ENCODE peak calls at places on chromosomes 1 and 21, in ten cellular contexts. One of them, this sample, is unnamed.

GRCh38 chr1:109201123-109201703 is 12.5 kb upstream of the SARS1 start:
- DNase-seq in right cardiac atrium: no peak
- DNase-seq in pancreas: no peak
- DNase-seq in Panc1: no peak
- DNase-seq in cardiac muscle cell: peak; percentile 57
- DNase-seq in heart right ventricle: no peak
- DNase-seq in CD8-positive, alpha-beta memory T cell: no peak
- DNase-seq in body of pancreas: no peak
- DNase-seq in small intestine: peak; percentile 52
- DNase-seq in GM23248: peak; percentile 98
- DNase-seq in this sample: peak; percentile 55

GRCh38 chr1:77438239-77438913 is 156.6 kb downstream of the AK5 start:
- DNase-seq in CD8-positive, alpha-beta memory T cell: no peak
- DNase-seq in cardiac muscle cell: no peak
- DNase-seq in GM23248: peak; percentile 68
- DNase-seq in small intestine: no peak
- DNase-seq in right cardiac atrium: no peak
- DNase-seq in body of pancreas: no peak
- DNase-seq in Panc1: no peak
- DNase-seq in heart right ventricle: no peak
- DNase-seq in pancreas: no peak
- DNase-seq in this sample: no peak

GRCh38 chr1:181430015-181430657 is 53.2 kb upstream of the CACNA1E start:
- DNase-seq in GM23248: no peak
- DNase-seq in Panc1: no peak
- DNase-seq in right cardiac atrium: no peak
- DNase-seq in small intestine: no peak
- DNase-seq in pancreas: no peak
- DNase-seq in body of pancreas: no peak
- DNase-seq in CD8-positive, alpha-beta memory T cell: no peak
- DNase-seq in heart right ventricle: no peak
- DNase-seq in cardiac muscle cell: no peak
- DNase-seq in this sample: no peak

GRCh38 chr1:108072294-108072693 is 107.3 kb upstream of the VAV3 start:
- DNase-seq in small intestine: no peak
- DNase-seq in right cardiac atrium: no peak
- DNase-seq in Panc1: no peak
- DNase-seq in heart right ventricle: no peak
- DNase-seq in CD8-positive, alpha-beta memory T cell: no peak
- DNase-seq in GM23248: no peak
- DNase-seq in body of pancreas: no peak
- DNase-seq in cardiac muscle cell: no peak
- DNase-seq in pancreas: no peak
- DNase-seq in this sample: no peak

GRCh38 chr1:99557556-99558256 is 88.2 kb upstream of the PALMD start:
- DNase-seq in CD8-positive, alpha-beta memory T cell: no peak
- DNase-seq in small intestine: no peak
- DNase-seq in right cardiac atrium: no peak
- DNase-seq in cardiac muscle cell: no peak
- DNase-seq in GM23248: peak; percentile 94
- DNase-seq in Panc1: no peak
- DNase-seq in heart right ventricle: no peak
- DNase-seq in body of pancreas: no peak
- DNase-seq in pancreas: no peak
- DNase-seq in this sample: no peak

GRCh38 chr1:160608514-160608913 is 29.2 kb upstream of the CD84 start:
- DNase-seq in body of pancreas: no peak
- DNase-seq in Panc1: no peak
- DNase-seq in CD8-positive, alpha-beta memory T cell: no peak
- DNase-seq in small intestine: no peak
- DNase-seq in heart right ventricle: no peak
- DNase-seq in pancreas: no peak
- DNase-seq in right cardiac atrium: no peak
- DNase-seq in cardiac muscle cell: no peak
- DNase-seq in GM23248: no peak
- DNase-seq in this sample: no peak

GRCh38 chr1:51768971-51769601 is 109.4 kb downstream of the NRDC start:
- DNase-seq in Panc1: peak; percentile 39
- DNase-seq in GM23248: peak; percentile 82
- DNase-seq in CD8-positive, alpha-beta memory T cell: peak; percentile 37
- DNase-seq in pancreas: peak; percentile 35
- DNase-seq in heart right ventricle: no peak
- DNase-seq in right cardiac atrium: no peak
- DNase-seq in body of pancreas: peak; percentile 43
- DNase-seq in cardiac muscle cell: peak; percentile 73
- DNase-seq in small intestine: peak; percentile 70
- DNase-seq in this sample: no peak

GRCh38 chr1:109371271-109371739 is 26.4 kb downstream of the SORT1 start:
- DNase-seq in small intestine: no peak
- DNase-seq in GM23248: peak; percentile 93
- DNase-seq in CD8-positive, alpha-beta memory T cell: no peak
- DNase-seq in right cardiac atrium: no peak
- DNase-seq in pancreas: no peak
- DNase-seq in Panc1: no peak
- DNase-seq in body of pancreas: no peak
- DNase-seq in heart right ventricle: peak; percentile 22
- DNase-seq in cardiac muscle cell: no peak
- DNase-seq in this sample: no peak

GRCh38 chr1:171711643-171712042 is 30.2 kb downstream of the VAMP4 start:
- DNase-seq in CD8-positive, alpha-beta memory T cell: no peak
- DNase-seq in GM23248: no peak
- DNase-seq in small intestine: no peak
- DNase-seq in cardiac muscle cell: no peak
- DNase-seq in heart right ventricle: no peak
- DNase-seq in body of pancreas: no peak
- DNase-seq in Panc1: no peak
- DNase-seq in right cardiac atrium: no peak
- DNase-seq in pancreas: no peak
- DNase-seq in this sample: no peak

GRCh38 chr21:43193651-43194302 is 25.0 kb downstream of the CRYAA start:
- DNase-seq in pancreas: peak; percentile 7
- DNase-seq in cardiac muscle cell: no peak
- DNase-seq in CD8-positive, alpha-beta memory T cell: no peak
- DNase-seq in GM23248: peak; percentile 89
- DNase-seq in body of pancreas: peak; percentile 24
- DNase-seq in heart right ventricle: peak; percentile 57
- DNase-seq in right cardiac atrium: peak; percentile 78
- DNase-seq in Panc1: no peak
- DNase-seq in small intestine: no peak
- DNase-seq in this sample: no peak

GRCh38 chr1:214352838-214353237 is 71.9 kb downstream of the SMYD2 start:
- DNase-seq in heart right ventricle: no peak
- DNase-seq in Panc1: no peak
- DNase-seq in cardiac muscle cell: no peak
- DNase-seq in body of pancreas: no peak
- DNase-seq in small intestine: no peak
- DNase-seq in GM23248: peak; percentile 32
- DNase-seq in CD8-positive, alpha-beta memory T cell: no peak
- DNase-seq in pancreas: no peak
- DNase-seq in right cardiac atrium: no peak
- DNase-seq in this sample: no peak

GRCh38 chr1:109208431-109208830 is 5.3 kb upstream of the SARS1 start:
- DNase-seq in Panc1: no peak
- DNase-seq in CD8-positive, alpha-beta memory T cell: no peak
- DNase-seq in right cardiac atrium: no peak
- DNase-seq in cardiac muscle cell: no peak
- DNase-seq in GM23248: no peak
- DNase-seq in pancreas: no peak
- DNase-seq in small intestine: no peak
- DNase-seq in body of pancreas: no peak
- DNase-seq in heart right ventricle: no peak
- DNase-seq in this sample: no peak

GRCh38 chr21:25512095-25513086 is 94.9 kb downstream of the MRPL39 start:
- DNase-seq in pancreas: no peak
- DNase-seq in CD8-positive, alpha-beta memory T cell: no peak
- DNase-seq in Panc1: no peak
- DNase-seq in GM23248: no peak
- DNase-seq in heart right ventricle: no peak
- DNase-seq in body of pancreas: no peak
- DNase-seq in small intestine: no peak
- DNase-seq in right cardiac atrium: no peak
- DNase-seq in cardiac muscle cell: no peak
- DNase-seq in this sample: no peak

GRCh38 chr1:183096889-183097288 is 73.7 kb downstream of the LAMC1 start:
- DNase-seq in cardiac muscle cell: no peak
- DNase-seq in GM23248: peak; percentile 74
- DNase-seq in Panc1: no peak
- DNase-seq in pancreas: no peak
- DNase-seq in heart right ventricle: peak; percentile 41
- DNase-seq in CD8-positive, alpha-beta memory T cell: no peak
- DNase-seq in body of pancreas: peak; percentile 18
- DNase-seq in small intestine: no peak
- DNase-seq in right cardiac atrium: no peak
- DNase-seq in this sample: no peak

GRCh38 chr1:236480758-236481436 is 42.9 kb upstream of the LGALS8 start:
- DNase-seq in body of pancreas: peak; percentile 58
- DNase-seq in right cardiac atrium: no peak
- DNase-seq in Panc1: no peak
- DNase-seq in small intestine: peak; percentile 51
- DNase-seq in pancreas: peak; percentile 28
- DNase-seq in cardiac muscle cell: peak; percentile 17
- DNase-seq in heart right ventricle: no peak
- DNase-seq in CD8-positive, alpha-beta memory T cell: no peak
- DNase-seq in GM23248: no peak
- DNase-seq in this sample: no peak

GRCh38 chr1:226123591-226124471 is 61.3 kb downstream of the H3-3A start:
- DNase-seq in heart right ventricle: no peak
- DNase-seq in cardiac muscle cell: no peak
- DNase-seq in CD8-positive, alpha-beta memory T cell: no peak
- DNase-seq in Panc1: no peak
- DNase-seq in right cardiac atrium: peak; percentile 42
- DNase-seq in pancreas: peak; percentile 57
- DNase-seq in GM23248: peak; percentile 53
- DNase-seq in body of pancreas: peak; percentile 78
- DNase-seq in small intestine: peak; percentile 81
- DNase-seq in this sample: no peak

GRCh38 chr1:30822966-30823581 is 65.5 kb upstream of the LAPTM5 start:
- DNase-seq in CD8-positive, alpha-beta memory T cell: no peak
- DNase-seq in GM23248: peak; percentile 46
- DNase-seq in heart right ventricle: no peak
- DNase-seq in body of pancreas: peak; percentile 41
- DNase-seq in small intestine: no peak
- DNase-seq in pancreas: no peak
- DNase-seq in right cardiac atrium: peak; percentile 71
- DNase-seq in Panc1: no peak
- DNase-seq in cardiac muscle cell: no peak
- DNase-seq in this sample: no peak

GRCh38 chr1:70220517-70221240 is 501 bp upstream of the SRSF11 start:
- DNase-seq in right cardiac atrium: no peak
- DNase-seq in heart right ventricle: no peak
- DNase-seq in small intestine: no peak
- DNase-seq in Panc1: no peak
- DNase-seq in CD8-positive, alpha-beta memory T cell: no peak
- DNase-seq in GM23248: no peak
- DNase-seq in body of pancreas: no peak
- DNase-seq in pancreas: no peak
- DNase-seq in cardiac muscle cell: no peak
- DNase-seq in this sample: no peak

GRCh38 chr1:246155923-246156322 is 351.2 kb downstream of the SMYD3 start:
- DNase-seq in small intestine: peak; percentile 19
- DNase-seq in heart right ventricle: no peak
- DNase-seq in CD8-positive, alpha-beta memory T cell: no peak
- DNase-seq in pancreas: no peak
- DNase-seq in right cardiac atrium: no peak
- DNase-seq in body of pancreas: no peak
- DNase-seq in Panc1: no peak
- DNase-seq in cardiac muscle cell: no peak
- DNase-seq in GM23248: peak; percentile 58
- DNase-seq in this sample: no peak

GRCh38 chr1:204988201-204988600 is 54.8 kb upstream of the CNTN2 start:
- DNase-seq in right cardiac atrium: no peak
- DNase-seq in pancreas: no peak
- DNase-seq in small intestine: no peak
- DNase-seq in CD8-positive, alpha-beta memory T cell: no peak
- DNase-seq in Panc1: no peak
- DNase-seq in cardiac muscle cell: no peak
- DNase-seq in GM23248: no peak
- DNase-seq in body of pancreas: no peak
- DNase-seq in heart right ventricle: no peak
- DNase-seq in this sample: no peak
- H3K4me1 ChIP-seq in right cardiac atrium: no peaks in the 10 kb centered on the region
- H3K4me1 ChIP-seq in pancreas: no peaks in the 10 kb centered on the region
- H3K4me1 ChIP-seq in small intestine: no peaks in the 10 kb centered on the region
- H3K4me1 ChIP-seq in CD8-positive, alpha-beta memory T cell: no peaks in the 10 kb centered on the region
- H3K4me1 ChIP-seq in Panc1: no peaks in the 10 kb centered on the region
- H3K4me1 ChIP-seq in cardiac muscle cell: no peaks in the 10 kb centered on the region
- H3K4me1 ChIP-seq in GM23248: no peaks in the 10 kb centered on the region
- H3K4me1 ChIP-seq in body of pancreas: peaks cover 5% of the 10 kb centered on the region
- H3K4me1 ChIP-seq in heart right ventricle: no peaks in the 10 kb centered on the region
- H3K4me1 ChIP-seq in this sample: peaks cover 17% of the 10 kb centered on the region

GRCh38 chr1:37255868-37256267 is 218.5 kb upstream of the ZC3H12A start:
- DNase-seq in pancreas: no peak
- DNase-seq in right cardiac atrium: no peak
- DNase-seq in CD8-positive, alpha-beta memory T cell: no peak
- DNase-seq in Panc1: no peak
- DNase-seq in cardiac muscle cell: no peak
- DNase-seq in small intestine: no peak
- DNase-seq in heart right ventricle: no peak
- DNase-seq in GM23248: no peak
- DNase-seq in body of pancreas: no peak
- DNase-seq in this sample: no peak
- H3K4me1 ChIP-seq in pancreas: no peaks in the 10 kb centered on the region
- H3K4me1 ChIP-seq in right cardiac atrium: no peaks in the 10 kb centered on the region
- H3K4me1 ChIP-seq in CD8-positive, alpha-beta memory T cell: no peaks in the 10 kb centered on the region
- H3K4me1 ChIP-seq in Panc1: no peaks in the 10 kb centered on the region
- H3K4me1 ChIP-seq in cardiac muscle cell: no peaks in the 10 kb centered on the region
- H3K4me1 ChIP-seq in small intestine: no peaks in the 10 kb centered on the region
- H3K4me1 ChIP-seq in heart right ventricle: no peaks in the 10 kb centered on the region
- H3K4me1 ChIP-seq in GM23248: no peaks in the 10 kb centered on the region
- H3K4me1 ChIP-seq in body of pancreas: no peaks in the 10 kb centered on the region
- H3K4me1 ChIP-seq in this sample: peaks cover 3% of the 10 kb centered on the region

GRCh38 chr1:21333824-21334213 is 43.6 kb upstream of the ECE1 start:
- DNase-seq in pancreas: no peak
- DNase-seq in cardiac muscle cell: no peak
- DNase-seq in Panc1: no peak
- DNase-seq in right cardiac atrium: no peak
- DNase-seq in CD8-positive, alpha-beta memory T cell: no peak
- DNase-seq in heart right ventricle: no peak
- DNase-seq in small intestine: no peak
- DNase-seq in GM23248: no peak
- DNase-seq in body of pancreas: no peak
- DNase-seq in this sample: no peak
- H3K4me1 ChIP-seq in pancreas: peaks cover 93% of the 10 kb centered on the region
- H3K4me1 ChIP-seq in cardiac muscle cell: peaks cover 24% of the 10 kb centered on the region
- H3K4me1 ChIP-seq in Panc1: peaks cover 80% of the 10 kb centered on the region
- H3K4me1 ChIP-seq in right cardiac atrium: peaks cover 34% of the 10 kb centered on the region
- H3K4me1 ChIP-seq in CD8-positive, alpha-beta memory T cell: peaks cover 84% of the 10 kb centered on the region
- H3K4me1 ChIP-seq in heart right ventricle: peaks cover 79% of the 10 kb centered on the region
- H3K4me1 ChIP-seq in small intestine: peaks cover 33% of the 10 kb centered on the region
- H3K4me1 ChIP-seq in GM23248: peaks cover 45% of the 10 kb centered on the region
- H3K4me1 ChIP-seq in body of pancreas: peaks cover 96% of the 10 kb centered on the region
- H3K4me1 ChIP-seq in this sample: peaks cover 17% of the 10 kb centered on the region

DNA sequence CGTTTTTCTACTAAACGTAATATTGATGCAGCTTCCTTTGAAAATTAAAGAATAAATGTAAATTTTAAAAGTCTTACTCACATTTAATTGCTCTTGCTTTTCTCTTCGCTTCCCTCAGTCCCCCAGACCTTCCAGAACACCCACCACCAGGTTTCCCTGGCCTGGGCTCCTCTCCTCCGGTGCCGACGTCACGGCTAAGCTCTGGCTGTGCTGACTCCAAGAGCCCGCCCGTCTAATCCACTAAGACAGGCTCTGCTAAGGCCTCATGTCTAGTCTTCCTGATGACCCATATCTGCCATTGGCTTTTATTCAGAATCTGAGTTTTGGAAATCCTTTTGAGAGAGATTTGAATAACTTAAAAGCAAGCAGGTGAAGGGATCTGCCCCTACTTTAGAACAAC is 53.9 kb upstream of the NADK start:
- DNase-seq in heart right ventricle: no peak
- DNase-seq in CD8-positive, alpha-beta memory T cell: no peak
- DNase-seq in Panc1: no peak
- DNase-seq in right cardiac atrium: no peak
- DNase-seq in cardiac muscle cell: no peak
- DNase-seq in body of pancreas: no peak
- DNase-seq in GM23248: peak; percentile 17
- DNase-seq in small intestine: no peak
- DNase-seq in pancreas: no peak
- DNase-seq in this sample: no peak
- H3K4me1 ChIP-seq in heart right ventricle: peaks cover 38% of the 10 kb centered on the region
- H3K4me1 ChIP-seq in CD8-positive, alpha-beta memory T cell: no peaks in the 10 kb centered on the region
- H3K4me1 ChIP-seq in Panc1: no peaks in the 10 kb centered on the region
- H3K4me1 ChIP-seq in right cardiac atrium: peaks cover 9% of the 10 kb centered on the region
- H3K4me1 ChIP-seq in cardiac muscle cell: peaks cover 10% of the 10 kb centered on the region
- H3K4me1 ChIP-seq in body of pancreas: peaks cover 17% of the 10 kb centered on the region
- H3K4me1 ChIP-seq in GM23248: peaks cover 7% of the 10 kb centered on the region
- H3K4me1 ChIP-seq in small intestine: no peaks in the 10 kb centered on the region
- H3K4me1 ChIP-seq in pancreas: peaks cover 6% of the 10 kb centered on the region
- H3K4me1 ChIP-seq in this sample: no peaks in the 10 kb centered on the region